ENCODE peak calls at places on chromosomes 6 and 20, in eight cellular contexts. K, Q, J, Y, W, R, D and G are unnamed samples. For H3K36me3, the result is how much of the 10 kb centered on the place peaks cover.

GRCh38 chr20:19860742-19861141 is 102.7 kb downstream of the RIN2 start:
- DNase-seq in K (no peak), Q (no peak), J (no peak), Y (no peak), W (no peak), R (no peak), D (no peak), G (no peak)

GRCh38 chr20:6502999-6503398 is 264.5 kb upstream of the BMP2 start:
- DNase-seq in K (no peak), Q (no peak), J (no peak), Y (no peak), W (no peak), R (no peak), D (no peak), G (no peak)

GRCh38 chr6:35049885-35050284 is 91.3 kb downstream of the TCP11 start:
- DNase-seq in K (peak), Q (no peak), J (peak), Y (no peak), W (no peak), R (peak), D (no peak), G (no peak)

GRCh38 chr6:114000066-114000465 is 29.1 kb upstream of the HDAC2 start:
- DNase-seq in K (peak), Q (no peak), J (no peak), Y (no peak), W (no peak), R (no peak), D (no peak), G (no peak)

GRCh38 chr6:125802943-125803377 is 12.2 kb downstream of the NCOA7 start:
- DNase-seq in K (no peak), Q (no peak), J (no peak), Y (no peak), W (no peak), R (no peak), D (no peak), G (no peak)

GRCh38 chr20:43948455-43948854 is 33.8 kb downstream of the TOX2 start:
- DNase-seq in K (no peak), Q (no peak), J (no peak), Y (no peak), W (no peak), R (no peak), D (no peak), G (no peak)

GRCh38 chr6:125346143-125346925 is 44.6 kb upstream of the HDDC2 start:
- DNase-seq in K (no peak), Q (no peak), J (no peak), Y (peak), W (no peak), R (no peak), D (no peak), G (no peak)

GRCh38 chr20:50513169-50514034 is 3.2 kb downstream of the PTPN1 start:
- DNase-seq in K (peak), Q (no peak), J (no peak), Y (no peak), W (no peak), R (no peak), D (no peak), G (peak)

GRCh38 chr6:136113736-136114173 is 136.4 kb downstream of the MTFR2 start:
- DNase-seq in K (peak), Q (no peak), J (no peak), Y (peak), W (peak), R (peak), D (peak), G (no peak)

DNA sequence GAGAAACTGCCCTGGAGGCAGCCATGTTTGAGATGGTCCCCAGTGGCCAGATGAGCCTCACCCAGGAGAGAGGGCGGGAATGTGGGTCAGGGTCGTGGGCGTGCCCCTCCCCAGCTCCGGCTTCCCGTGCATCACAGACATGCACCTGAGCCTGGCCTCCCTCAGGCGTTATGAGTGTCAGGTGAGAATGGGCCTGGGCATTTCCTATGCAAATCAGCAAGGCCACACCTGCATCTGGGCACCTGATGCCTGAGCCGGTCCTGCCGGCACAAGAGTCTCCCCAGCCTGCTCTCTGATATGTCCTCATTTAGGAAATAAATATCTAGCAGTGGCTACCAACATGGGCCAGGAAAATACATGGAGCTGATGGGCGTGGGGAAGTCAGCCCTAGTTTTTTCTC is 82.4 kb downstream of the RAMACL start:
- DNase-seq in K (no peak), Q (no peak), J (no peak), Y (no peak), W (no peak), R (no peak), D (no peak), G (no peak)
- H3K36me3 ChIP-seq in K (half or more), Q (under half), J (under half), Y (under half), W (half or more), R (half or more), D (under half), G (under half)

GRCh38 chr6:159790149-159790946 is at the start of gene MRPL18:
- DNase-seq in K (peak), Q (peak), J (peak), Y (peak), W (peak), R (peak), D (peak), G (peak)

GRCh38 chr6:159789377-159790148 is at the start of gene TCP1:
- DNase-seq in K (peak), Q (peak), J (peak), Y (peak), W (peak), R (peak), D (peak), G (peak)

GRCh38 chr6:159790947-159791598 is 806 bp downstream of the MRPL18 start:
- DNase-seq in K (no peak), Q (peak), J (no peak), Y (no peak), W (no peak), R (no peak), D (no peak), G (peak)

GRCh38 chr6:159788757-159789376 is 535 bp downstream of the TCP1 start:
- DNase-seq in K (peak), Q (no peak), J (peak), Y (peak), W (peak), R (peak), D (peak), G (no peak)

GRCh38 chr6:159788276-159788675 is 1.1 kb downstream of the TCP1 start:
- DNase-seq in K (no peak), Q (no peak), J (no peak), Y (no peak), W (no peak), R (no peak), D (no peak), G (no peak)
- H3K36me3 ChIP-seq in K (half or more), Q (under half), J (under half), Y (half or more), W (half or more), R (half or more), D (half or more), G (half or more)

GRCh38 chr6:43451348-43451747 is 4.0 kb downstream of the DLK2 start:
- DNase-seq in K (no peak), Q (no peak), J (no peak), Y (no peak), W (no peak), R (no peak), D (no peak), G (no peak)

GRCh38 chr6:43448916-43449315 is 6.4 kb downstream of the DLK2 start:
- DNase-seq in K (no peak), Q (no peak), J (no peak), Y (no peak), W (no peak), R (no peak), D (no peak), G (no peak)

GRCh38 chr6:43451939-43452338 is 3.4 kb downstream of the DLK2 start:
- DNase-seq in K (no peak), Q (no peak), J (no peak), Y (no peak), W (no peak), R (no peak), D (no peak), G (no peak)

GRCh38 chr6:43452896-43453295 is 2.5 kb downstream of the DLK2 start:
- DNase-seq in K (no peak), Q (no peak), J (no peak), Y (no peak), W (no peak), R (no peak), D (no peak), G (no peak)

DNA sequence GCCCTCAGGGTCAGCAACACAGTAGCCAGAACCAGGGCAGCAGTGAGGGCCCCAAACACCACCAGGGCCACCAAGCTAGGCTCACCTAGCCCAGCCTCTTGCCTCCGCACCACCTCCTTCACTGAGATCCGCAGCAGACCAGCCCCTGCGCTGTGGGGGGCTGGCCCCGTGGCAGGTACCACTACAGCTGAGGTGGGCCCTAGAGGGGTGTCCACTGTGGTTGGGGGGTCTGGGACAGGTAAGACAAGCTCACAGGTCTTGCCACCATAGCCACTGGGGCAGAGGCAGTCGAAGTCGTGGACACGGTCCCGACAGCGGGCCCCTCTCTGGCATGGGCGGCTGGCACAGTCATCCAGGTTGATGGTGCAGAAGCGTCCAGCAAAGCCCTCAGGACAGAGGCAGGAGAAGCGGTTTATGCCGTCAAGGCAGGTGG is 4.6 kb downstream of the DLK2 start:
- DNase-seq in K (no peak), Q (no peak), J (no peak), Y (no peak), W (no peak), R (no peak), D (no peak), G (no peak)
- H3K36me3 ChIP-seq in K (half or more), Q (half or more), J (under half), Y (under half), W (half or more), R (half or more), D (under half), G (under half)

GRCh38 chr6:24659547-24659946 is 7.2 kb downstream of the TDP2 start:
- DNase-seq in K (peak), Q (no peak), J (no peak), Y (peak), W (no peak), R (no peak), D (no peak), G (no peak)
- H3K36me3 ChIP-seq in K (half or more), Q (half or more), J (under half), Y (under half), W (half or more), R (under half), D (under half), G (under half)

GRCh38 chr6:161104966-161105365 is 113.4 kb downstream of the MAP3K4 start:
- DNase-seq in K (peak), Q (no peak), J (no peak), Y (no peak), W (no peak), R (no peak), D (no peak), G (no peak)
- H3K36me3 ChIP-seq in K (half or more), Q (half or more), J (under half), Y (under half), W (half or more), R (half or more), D (half or more), G (under half)